ENCODE peak calls at places on chromosomes 2 and 18, in four cellular contexts. M is NCI-H1092; U is activated T-cell treated with anti-CD3 and anti-CD28 coated beads, Interleukin-2, amount 50 U/mL, for 72 hours; P is T-helper 2 cell. S is an unnamed sample.

GRCh38 chr2:159256159-159256558 is 30.3 kb downstream of the WDSUB1 start:
- DNase-seq in M (no peak), U (no peak), P (no peak), S (no peak)

GRCh38 chr2:11298592-11298991 is 45.8 kb downstream of the ROCK2 start:
- DNase-seq in M (no peak), U (no peak), P (no peak), S (no peak)

GRCh38 chr18:43919565-43919964 is 642.3 kb upstream of the SYT4 start:
- DNase-seq in M (peak; percentile 39), U (no peak), P (no peak), S (no peak)

GRCh38 chr2:172052000-172052983 is 33.0 kb upstream of the DLX1 start:
- DNase-seq in M (peak; percentile 40), U (no peak), P (no peak), S (peak; percentile 17)

GRCh38 chr18:70333316-70333715 is 44.5 kb downstream of the SOCS6 start:
- DNase-seq in M (no peak), U (no peak), P (no peak), S (no peak)

GRCh38 chr2:142734770-142735169 is 142.7 kb upstream of the KYNU start:
- DNase-seq in M (no peak), U (no peak), P (no peak), S (no peak)

GRCh38 chr2:153059338-153060052 is 341.1 kb downstream of the ARL6IP6 start:
- DNase-seq in M (no peak), U (no peak), P (no peak), S (no peak)

GRCh38 chr2:9108210-9108967 is 98.2 kb upstream of the ASAP2 start:
- DNase-seq in M (no peak), U (no peak), P (no peak), S (no peak)